ENCODE peak calls at places on chromosome 21, in ten cellular contexts. B is K562, P is lung, I is IMR-90, N is sigmoid colon, O is fibroblast of mammary gland, H is fibroblast of the aortic adventitia, J is neural progenitor cell, Q is right lobe of liver, A is upper lobe of right lung. G is an unnamed sample.

GRCh38 chr21:28393279-28393678 is 599.4 kb downstream of the LTN1 start:
- DNase-seq in J (no peak), P (no peak), N (no peak), O (no peak), H (no peak), A (no peak), Q (no peak), I (peak), B (no peak), G (no peak)

GRCh38 chr21:36065497-36066036 is 4.3 kb upstream of the CBR1 start:
- DNase-seq in O (peak), J (no peak), N (no peak), H (peak), I (peak), P (no peak), B (no peak), Q (no peak), A (no peak), G (no peak)

GRCh38 chr21:18373631-18374030 is 30.0 kb downstream of the TMPRSS15 start:
- DNase-seq in I (no peak), P (no peak), Q (no peak), J (no peak), O (no peak), A (no peak), H (no peak), N (no peak), B (no peak), G (no peak)

GRCh38 chr21:30194701-30195299 is 21.1 kb downstream of the CLDN8 start:
- DNase-seq in A (no peak), J (peak), B (peak), N (no peak), H (peak), Q (no peak), I (no peak), P (no peak), O (peak), G (peak)

GRCh38 chr21:43573921-43574320 is 85.4 kb downstream of the HSF2BP start:
- DNase-seq in N (no peak), I (no peak), P (no peak), Q (no peak), A (no peak), H (no peak), B (no peak), J (no peak), O (no peak), G (no peak)

GRCh38 chr21:29151937-29152336 is 21.5 kb downstream of the MAP3K7CL start:
- DNase-seq in B (no peak), Q (no peak), I (no peak), H (no peak), N (no peak), P (no peak), A (no peak), J (no peak), O (no peak), G (no peak)

GRCh38 chr21:22138297-22139016 is 1140.2 kb downstream of the NCAM2 start:
- DNase-seq in J (no peak), I (no peak), B (no peak), P (no peak), H (no peak), Q (no peak), O (no peak), A (no peak), N (no peak), G (no peak)

GRCh38 chr21:19256934-19257660 is 853.5 kb upstream of the TMPRSS15 start:
- DNase-seq in O (no peak), Q (no peak), P (no peak), B (no peak), A (no peak), N (no peak), I (no peak), H (no peak), J (peak), G (no peak)

GRCh38 chr21:27425172-27425571 is 458.3 kb upstream of the ADAMTS5 start:
- DNase-seq in P (no peak), I (no peak), A (no peak), O (no peak), N (no peak), B (no peak), Q (no peak), J (no peak), H (peak), G (peak)

GRCh38 chr21:43684424-43684823 is 25.1 kb downstream of the RRP1B start:
- DNase-seq in Q (no peak), J (no peak), A (no peak), N (no peak), I (no peak), H (no peak), P (no peak), O (no peak), B (no peak), G (no peak)

GRCh38 chr21:14686466-14687276 is 140.6 kb upstream of the SAMSN1 start:
- DNase-seq in N (no peak), P (no peak), O (no peak), Q (no peak), J (no peak), A (no peak), I (no peak), B (no peak), H (no peak), G (no peak)

GRCh38 chr21:28675265-28676041 is 317.2 kb downstream of the LTN1 start:
- DNase-seq in B (no peak), P (no peak), J (no peak), N (no peak), O (peak), A (no peak), I (no peak), H (peak), Q (no peak), G (no peak)

GRCh38 chr21:26809745-26810144 is 35.5 kb downstream of the ADAMTS1 start:
- DNase-seq in P (no peak), A (no peak), H (no peak), J (no peak), B (no peak), I (no peak), N (no peak), Q (no peak), O (no peak), G (no peak)

GRCh38 chr21:43025636-43026180 is 49.9 kb downstream of the CBS start:
- DNase-seq in J (peak), A (peak), Q (no peak), B (no peak), P (no peak), O (no peak), N (no peak), H (peak), I (peak), G (no peak)

GRCh38 chr21:45854702-45855247 is 126.8 kb upstream of the COL6A1 start:
- DNase-seq in J (peak), I (peak), H (no peak), Q (no peak), O (no peak), P (no peak), B (no peak), A (no peak), N (no peak), G (no peak)

GRCh38 chr21:36087362-36088138 is 17.7 kb downstream of the CBR1 start:
- DNase-seq in P (no peak), Q (no peak), J (peak), A (no peak), H (no peak), O (no peak), N (no peak), I (peak), B (no peak), G (no peak)

GRCh38 chr21:35050348-35051286 is 1.5 kb upstream of the RUNX1 start:
- DNase-seq in J (no peak), H (peak), P (no peak), O (peak), N (peak), B (peak), Q (no peak), I (peak), A (no peak), G (no peak)

GRCh38 chr21:29145354-29145782 is 14.9 kb downstream of the MAP3K7CL start:
- DNase-seq in A (no peak), H (peak), J (no peak), O (peak), I (peak), Q (no peak), P (no peak), B (no peak), N (peak), G (no peak)

GRCh38 chr21:35988396-35989140 is 71.8 kb downstream of the SETD4 start:
- DNase-seq in A (no peak), H (no peak), Q (no peak), P (no peak), B (no peak), I (no peak), J (no peak), N (no peak), O (no peak), G (no peak)

GRCh38 chr21:30463713-30464112 is 16.5 kb downstream of the KRTAP19-1 start:
- DNase-seq in H (no peak), O (peak), J (peak), P (no peak), A (no peak), B (peak), Q (no peak), I (no peak), N (no peak), G (no peak)

GRCh38 chr21:43718872-43719747 is at the start of gene PDXK:
- DNase-seq in P (peak), H (peak), O (peak), J (peak), I (peak), N (peak), Q (peak), B (peak), A (peak), G (peak)

GRCh38 chr21:29697555-29698193 is 242.1 kb downstream of the GRIK1 start:
- DNase-seq in J (no peak), Q (no peak), B (no peak), O (peak), N (no peak), A (no peak), P (no peak), I (peak), H (peak), G (no peak)

GRCh38 chr21:42988234-42988965 is 14.0 kb downstream of the PKNOX1 start:
- DNase-seq in J (no peak), N (no peak), H (peak), P (no peak), Q (no peak), O (peak), B (no peak), I (peak), A (no peak), G (no peak)

GRCh38 chr21:33968082-33968997 is 52.7 kb upstream of the ATP5PO start:
- DNase-seq in A (no peak), O (peak), B (peak), N (no peak), H (peak), J (peak), Q (no peak), P (no peak), I (peak), G (peak)

GRCh38 chr21:22791376-22791775 is 1793.2 kb downstream of the NCAM2 start:
- DNase-seq in B (no peak), O (no peak), I (no peak), Q (no peak), J (no peak), A (no peak), N (no peak), P (no peak), H (no peak), G (no peak)

GRCh38 chr21:35594905-35595304 is 465.4 kb downstream of the SETD4 start:
- DNase-seq in B (no peak), P (no peak), H (no peak), N (no peak), J (no peak), Q (no peak), O (no peak), I (no peak), A (no peak), G (no peak)

GRCh38 chr21:25733859-25734653 is 648 bp downstream of the ATP5PF start:
- DNase-seq in N (no peak), J (no peak), B (no peak), P (peak), O (peak), H (peak), A (peak), I (peak), Q (peak), G (peak)

GRCh38 chr21:33896691-33897090 is 18.9 kb downstream of the ATP5PO start:
- DNase-seq in H (no peak), I (no peak), J (no peak), Q (no peak), N (no peak), O (no peak), B (no peak), P (no peak), A (no peak), G (no peak)

GRCh38 chr21:35940074-35940927 is 120.0 kb downstream of the SETD4 start:
- DNase-seq in J (peak), H (peak), A (no peak), N (peak), B (peak), I (peak), O (peak), P (peak), Q (peak), G (no peak)

GRCh38 chr21:29025328-29025713 is 853 bp downstream of the USP16 start:
- DNase-seq in B (no peak), J (peak), P (no peak), O (peak), Q (no peak), I (peak), H (no peak), N (no peak), A (no peak), G (no peak)

GRCh38 chr21:39852021-39852721 is 15.1 kb upstream of the PCP4 start:
- DNase-seq in I (no peak), J (no peak), A (no peak), Q (no peak), N (no peak), P (no peak), O (no peak), B (no peak), H (no peak), G (no peak)

GRCh38 chr21:29315155-29315749 is 16.5 kb downstream of the BACH1 start:
- DNase-seq in J (no peak), P (no peak), H (no peak), Q (no peak), O (no peak), N (no peak), I (no peak), B (no peak), A (no peak), G (no peak)

GRCh38 chr21:46150491-46151121 is 4.8 kb downstream of the FTCD start:
- DNase-seq in O (peak), A (peak), Q (peak), B (no peak), J (no peak), N (peak), H (no peak), I (no peak), P (no peak), G (peak)

GRCh38 chr21:31366825-31367224 is 22.8 kb upstream of the TIAM1 start:
- DNase-seq in A (no peak), I (peak), N (no peak), H (peak), Q (no peak), J (no peak), P (no peak), O (peak), B (no peak), G (no peak)

GRCh38 chr21:46078322-46078981 is 19.5 kb upstream of the COL6A2 start:
- DNase-seq in J (no peak), I (no peak), A (peak), O (peak), N (peak), H (peak), P (peak), B (no peak), Q (no peak), G (no peak)

GRCh38 chr21:29376556-29376955 is 77.8 kb downstream of the BACH1 start:
- DNase-seq in P (peak), I (no peak), H (peak), N (peak), A (peak), B (peak), O (peak), Q (peak), J (peak), G (peak)

GRCh38 chr21:41411449-41412089 is 14.5 kb upstream of the MX1 start:
- DNase-seq in A (peak), Q (no peak), I (no peak), N (no peak), P (peak), B (no peak), O (peak), J (no peak), H (no peak), G (no peak)
- TF ChIP-seq CTCF in A (peak), Q (no peak), I (no peak), N (no peak), P (no peak), B (peak), O (peak), J (peak), H (no peak), G (no peak)

GRCh38 chr21:15752763-15753407 is 23.1 kb downstream of the USP25 start:
- DNase-seq in N (no peak), J (peak), P (no peak), I (no peak), A (no peak), Q (no peak), B (no peak), O (no peak), H (no peak), G (no peak)

GRCh38 chr21:15755125-15755524 is 25.3 kb downstream of the USP25 start:
- DNase-seq in N (no peak), J (no peak), H (no peak), P (no peak), A (no peak), O (peak), Q (no peak), I (no peak), B (no peak), G (no peak)

GRCh38 chr21:15751037-15751436 is 21.3 kb downstream of the USP25 start:
- DNase-seq in P (no peak), J (no peak), O (no peak), I (no peak), A (no peak), B (no peak), H (no peak), N (no peak), Q (no peak), G (no peak)

GRCh38 chr21:15751561-15751960 is 21.8 kb downstream of the USP25 start:
- DNase-seq in I (no peak), O (no peak), H (no peak), J (no peak), Q (no peak), A (no peak), B (no peak), N (no peak), P (no peak), G (no peak)

DNA sequence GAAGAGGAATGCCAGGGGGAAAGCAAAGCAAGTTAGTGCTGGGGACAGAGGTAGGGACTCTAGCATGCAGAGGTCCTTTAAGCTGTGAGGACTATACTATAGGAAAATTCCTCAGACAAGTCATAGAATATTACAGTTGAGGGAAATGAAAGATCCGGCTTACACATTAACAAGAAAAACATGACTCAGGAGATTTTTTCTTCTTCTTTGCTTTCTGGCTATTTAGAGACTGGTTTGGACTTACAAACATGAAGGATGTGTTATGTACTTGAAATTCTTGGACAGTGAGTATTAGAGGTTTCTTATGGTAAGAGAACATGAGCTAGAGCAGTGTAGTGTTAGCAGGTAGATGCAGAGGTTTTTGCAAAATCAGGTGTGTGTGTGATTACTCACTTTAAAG is 24.9 kb downstream of the USP25 start:
- DNase-seq in I (peak), O (peak), B (no peak), H (peak), A (no peak), J (no peak), Q (no peak), N (no peak), P (no peak), G (no peak)
- H3K4me3 ChIP-seq in I (no peak), O (no peak), B (no peak), H (no peak), A (no peak), J (no peak), Q (no peak), N (no peak), P (no peak), G (no peak)

GRCh38 chr21:37117204-37117603 is 44.1 kb downstream of the TTC3 start:
- DNase-seq in A (no peak), N (no peak), B (no peak), O (no peak), Q (no peak), H (no peak), J (no peak), I (no peak), P (no peak), G (no peak)

GRCh38 chr21:37118187-37118826 is 45.3 kb downstream of the TTC3 start:
- DNase-seq in B (no peak), J (no peak), H (no peak), P (no peak), A (no peak), N (no peak), O (no peak), I (no peak), Q (no peak), G (no peak)

DNA sequence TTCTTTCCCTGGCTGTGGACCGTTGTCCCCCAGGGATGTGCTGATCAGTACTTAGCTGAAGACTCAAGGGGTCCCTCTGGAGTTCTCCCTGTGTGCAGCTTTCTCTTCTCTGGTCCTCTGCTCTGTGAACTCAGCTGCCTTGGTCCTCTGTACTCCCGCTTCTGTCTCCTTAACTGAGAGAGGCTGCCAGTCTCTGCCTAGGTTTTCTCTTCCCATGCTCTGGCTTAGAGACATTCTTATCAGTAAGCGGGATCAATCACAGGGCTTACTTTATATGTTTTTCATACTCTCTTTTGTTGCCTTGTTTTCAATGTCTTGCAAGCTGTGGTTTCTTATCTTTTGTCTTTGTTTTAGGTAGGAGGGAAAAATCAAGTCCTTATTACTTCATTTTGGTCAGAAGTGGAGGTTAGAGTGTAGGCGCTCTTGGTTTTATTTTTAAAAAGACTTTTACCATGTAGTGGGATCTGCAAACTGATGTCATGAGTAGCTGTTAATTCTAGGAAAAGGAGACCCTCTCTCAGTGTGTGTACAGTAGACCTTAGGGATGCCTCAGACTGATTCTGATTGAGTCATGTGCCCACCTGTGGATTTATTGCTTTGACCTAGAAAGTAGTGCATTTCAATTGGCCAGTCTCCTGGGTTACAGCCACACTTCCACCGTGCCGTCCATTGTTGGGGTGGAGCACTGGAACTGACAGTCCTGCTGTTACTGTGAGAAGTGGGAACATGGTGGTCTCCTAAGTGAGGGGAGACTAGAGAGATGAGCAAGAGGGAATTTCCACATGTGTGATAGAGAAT is 46.6 kb downstream of the TTC3 start:
- DNase-seq in B (no peak), J (peak), H (peak), P (no peak), O (no peak), I (no peak), N (no peak), Q (no peak), A (no peak), G (no peak)
- TF ChIP-seq CTCF in B (no peak), J (peak), H (no peak), P (no peak), O (no peak), I (no peak), N (no peak), Q (no peak), A (no peak), G (peak)

GRCh38 chr21:38788275-38788911 is 17.3 kb upstream of the ETS2 start:
- DNase-seq in P (no peak), J (no peak), N (no peak), Q (no peak), I (no peak), A (no peak), O (no peak), H (peak), B (no peak), G (no peak)

GRCh38 chr21:38789275-38789674 is 16.5 kb upstream of the ETS2 start:
- DNase-seq in I (no peak), N (no peak), A (no peak), Q (no peak), J (no peak), P (no peak), O (no peak), B (no peak), H (no peak), G (no peak)

GRCh38 chr21:38790038-38790437 is 15.7 kb upstream of the ETS2 start:
- DNase-seq in N (no peak), J (no peak), H (no peak), Q (no peak), A (no peak), I (no peak), B (no peak), P (no peak), O (no peak), G (no peak)

GRCh38 chr21:38785483-38785882 is 20.2 kb upstream of the ETS2 start:
- DNase-seq in H (no peak), I (no peak), N (no peak), O (no peak), B (no peak), A (no peak), Q (no peak), P (no peak), J (no peak), G (no peak)

GRCh38 chr21:38787461-38788274 is 18.1 kb upstream of the ETS2 start:
- DNase-seq in B (peak), P (no peak), N (no peak), A (no peak), Q (peak), O (peak), I (peak), H (peak), J (no peak), G (peak)
- H3K4me3 ChIP-seq in B (no peak), P (no peak), N (no peak), A (no peak), Q (no peak), O (no peak), I (no peak), H (no peak), J (no peak), G (peak)

G was measured in BE2C.